ENCODE peak calls at places on chromosome 2, in four cellular contexts. I is K562, S is HCT116, X is Panc1. O is an unnamed sample.

GRCh38 chr2:218434456-218434855 is 15.5 kb downstream of the VIL1 start:
- DNase-seq in I (no peak), S (no peak), X (no peak), O (no peak)

GRCh38 chr2:225937625-225938024 is 538.1 kb downstream of the NYAP2 start:
- DNase-seq in I (no peak), S (no peak), X (no peak), O (no peak)

GRCh38 chr2:8391126-8391525 is 290.7 kb upstream of the ID2 start:
- DNase-seq in I (no peak), S (no peak), X (no peak), O (no peak)

GRCh38 chr2:52904511-52904910 is 863.1 kb upstream of the CHAC2 start:
- DNase-seq in I (no peak), S (no peak), X (no peak), O (no peak)

GRCh38 chr2:27795093-27795834 is 23.7 kb downstream of the MRPL33 start:
- DNase-seq in I (no peak), S (no peak), X (no peak), O (peak; percentile 64)

GRCh38 chr2:99481941-99482340 is 7.9 kb downstream of the REV1 start:
- DNase-seq in I (no peak), S (no peak), X (no peak), O (peak; percentile 46)

GRCh38 chr2:100940766-100941645 is 61.1 kb upstream of the RPL31 start:
- DNase-seq in I (no peak), S (no peak), X (no peak), O (no peak)

GRCh38 chr2:218282173-218282991 is 9.9 kb downstream of the TMBIM1 start:
- DNase-seq in I (no peak), S (no peak), X (no peak), O (no peak)

GRCh38 chr2:129922571-129923264 is 56.7 kb upstream of the RAB6C start:
- DNase-seq in I (no peak), S (no peak), X (no peak), O (no peak)

GRCh38 chr2:96594701-96595152 is 43.4 kb downstream of the KANSL3 start:
- DNase-seq in I (no peak), S (no peak), X (no peak), O (no peak)

GRCh38 chr2:167761465-167762136 is 485.8 kb downstream of the STK39 start:
- DNase-seq in I (no peak), S (no peak), X (no peak), O (no peak)

GRCh38 chr2:177758591-177759371 is 313.8 kb downstream of the PDE11A start:
- DNase-seq in I (peak; percentile 45), S (peak; percentile 41), X (peak; percentile 8), O (peak; percentile 16)

GRCh38 chr2:181073896-181074295 is 93.5 kb downstream of the UBE2E3 start:
- DNase-seq in I (no peak), S (no peak), X (no peak), O (no peak)

GRCh38 chr2:216985658-216986141 is 125.8 kb upstream of the TNP1 start:
- DNase-seq in I (no peak), S (no peak), X (no peak), O (no peak)

GRCh38 chr2:170408461-170409163 is 230.7 kb downstream of the MYO3B start:
- DNase-seq in I (no peak), S (no peak), X (no peak), O (no peak)

GRCh38 chr2:226772389-226773179 is 27.0 kb downstream of the IRS1 start:
- DNase-seq in I (peak; percentile 39), S (no peak), X (no peak), O (peak; percentile 69)

GRCh38 chr2:191878576-191879298 is 31.8 kb upstream of the CAVIN2 start:
- DNase-seq in I (no peak), S (no peak), X (no peak), O (no peak)

GRCh38 chr2:218444692-218445357 is 25.9 kb downstream of the VIL1 start:
- DNase-seq in I (no peak), S (no peak), X (no peak), O (peak; percentile 99)

GRCh38 chr2:44931177-44931795 is 10.2 kb upstream of the SIX3 start:
- DNase-seq in I (no peak), S (no peak), X (no peak), O (no peak)

GRCh38 chr2:215556979-215557378 is 121.1 kb upstream of the FN1 start:
- DNase-seq in I (no peak), S (no peak), X (no peak), O (no peak)

GRCh38 chr2:112995346-112995920 is 9.8 kb upstream of the IL36A start:
- DNase-seq in I (no peak), S (no peak), X (no peak), O (no peak)

GRCh38 chr2:180559766-180560165 is 420.6 kb upstream of the UBE2E3 start:
- DNase-seq in I (no peak), S (no peak), X (no peak), O (no peak)

GRCh38 chr2:211867845-211868361 is 670.7 kb downstream of the ERBB4 start:
- DNase-seq in I (no peak), S (no peak), X (no peak), O (no peak)

DNA sequence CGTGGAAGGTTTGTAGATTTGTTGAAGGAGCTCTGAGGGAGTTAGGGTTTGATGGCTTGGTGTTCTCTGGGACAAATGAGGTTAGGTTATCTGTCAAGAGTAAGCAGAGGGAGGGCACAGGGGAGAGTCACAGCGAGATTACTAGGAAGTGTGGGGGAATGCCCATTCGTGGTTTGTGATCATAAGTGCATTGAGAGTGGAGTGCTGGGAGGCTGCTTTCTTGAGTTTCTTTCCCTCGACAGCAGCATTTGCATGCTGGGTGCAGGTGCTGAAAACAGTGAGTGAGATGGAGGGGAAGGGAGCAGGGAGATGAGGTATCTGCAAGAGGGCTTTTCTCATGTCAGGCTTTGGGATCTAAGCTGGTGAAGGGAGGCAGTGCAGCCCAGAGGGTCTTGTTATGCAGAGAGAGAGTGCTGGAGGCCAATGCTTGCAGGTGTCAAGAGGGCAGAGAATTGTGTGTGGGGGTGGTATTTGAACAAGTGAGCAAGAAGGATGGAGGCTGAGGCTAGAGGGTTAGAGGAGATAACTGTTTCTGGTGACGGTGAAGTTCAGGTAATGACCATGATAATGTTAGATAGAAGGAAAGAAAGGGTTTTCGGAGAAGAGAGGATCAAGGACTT is 8.8 kb downstream of the RALB start:
- DNase-seq in I (no peak), S (no peak), X (no peak), O (no peak)
- TF ChIP-seq TCF7L2 in I (no peak), S (no peak), X (no peak), O (no peak)

DNA sequence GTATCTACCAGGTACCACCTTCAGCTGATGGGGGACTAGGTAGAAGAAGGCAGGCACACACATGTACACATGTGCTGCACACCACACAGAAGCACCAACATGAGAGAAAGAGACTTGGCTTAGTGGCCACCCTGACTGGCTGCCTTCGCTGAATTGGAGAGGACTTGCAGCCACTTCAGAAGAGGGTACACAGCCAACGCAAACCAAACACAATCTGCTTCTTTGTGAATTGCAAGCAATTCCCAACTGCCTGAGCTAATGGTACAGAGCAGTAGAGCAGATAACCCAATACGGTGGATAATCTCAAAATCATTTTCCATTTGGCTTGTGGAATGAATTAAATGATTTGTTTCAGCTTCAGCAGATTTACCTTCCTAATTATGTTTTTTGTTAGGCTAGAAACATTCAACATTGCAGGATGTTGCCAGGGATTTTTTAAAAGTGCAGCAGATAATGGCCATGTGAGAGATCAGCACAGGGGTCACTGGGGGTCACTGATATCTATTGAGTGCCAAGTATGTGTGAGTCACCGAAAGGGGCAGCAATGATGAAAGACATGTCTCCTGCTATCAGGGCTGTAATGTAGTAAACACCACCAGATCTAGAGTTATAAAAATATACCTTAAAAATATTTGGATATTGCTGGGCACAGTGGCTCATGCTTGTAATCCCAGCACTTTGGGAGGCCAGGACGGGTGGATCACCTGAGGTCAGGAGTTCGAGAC is 652.6 kb downstream of the BCL11A start:
- DNase-seq in I (no peak), S (no peak), X (no peak), O (no peak)
- TF ChIP-seq TCF7L2 in I (no peak), S (no peak), X (no peak), O (no peak)

DNA sequence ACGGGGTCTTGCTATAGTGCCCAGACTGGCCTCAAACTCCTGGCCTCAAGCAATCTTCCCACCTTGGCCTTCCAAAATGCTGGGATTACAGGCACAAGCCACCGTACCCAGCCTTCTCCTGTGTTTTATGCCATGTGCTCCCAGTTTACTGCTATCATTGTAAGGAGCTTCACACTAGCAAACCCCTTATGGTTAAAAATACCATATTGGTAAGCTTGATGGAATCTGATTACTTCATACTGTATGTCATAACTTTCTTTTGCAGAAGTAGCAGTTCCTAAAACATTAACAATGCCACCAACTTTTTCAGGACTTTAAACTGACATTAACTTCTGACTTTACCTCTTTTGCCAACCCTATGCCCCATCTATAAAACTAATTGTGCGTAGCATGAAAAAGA is 36.2 kb downstream of the HAT1 start:
- DNase-seq in I (no peak), S (no peak), X (no peak), O (no peak)
- TF ChIP-seq TCF7L2 in I (no peak), S (no peak), X (no peak), O (no peak)

GRCh38 chr2:221571391-221572179 is 519 bp downstream of the EPHA4 start:
- DNase-seq in I (no peak), S (no peak), X (no peak), O (no peak)

GRCh38 chr2:221572180-221572820 is at the start of gene EPHA4:
- DNase-seq in I (peak; percentile 65), S (peak; percentile 45), X (no peak), O (no peak)

GRCh38 chr2:221569342-221570278 is 2.5 kb downstream of the EPHA4 start:
- DNase-seq in I (no peak), S (no peak), X (no peak), O (no peak)

GRCh38 chr2:221570321-221571107 is 1.6 kb downstream of the EPHA4 start:
- DNase-seq in I (no peak), S (no peak), X (no peak), O (no peak)

GRCh38 chr2:221571108-221571390 is 1.1 kb downstream of the EPHA4 start:
- DNase-seq in I (no peak), S (no peak), X (no peak), O (no peak)
- TF ChIP-seq TCF7L2 in I (no peak), S (no peak), X (no peak), O (no peak)

GRCh38 chr2:29223851-29224692 is 108.9 kb downstream of the CLIP4 start:
- DNase-seq in I (no peak), S (no peak), X (no peak), O (no peak)

GRCh38 chr2:29226375-29226774 is 111.2 kb downstream of the CLIP4 start:
- DNase-seq in I (no peak), S (no peak), X (no peak), O (no peak)

GRCh38 chr2:29225814-29226213 is 110.6 kb downstream of the CLIP4 start:
- DNase-seq in I (no peak), S (no peak), X (no peak), O (no peak)

GRCh38 chr2:29223257-29223656 is 108.0 kb downstream of the CLIP4 start:
- DNase-seq in I (no peak), S (no peak), X (no peak), O (no peak)

GRCh38 chr2:29224693-29225551 is 109.7 kb downstream of the CLIP4 start:
- DNase-seq in I (no peak), S (no peak), X (no peak), O (no peak)
- TF ChIP-seq TCF7L2 in I (no peak), S (no peak), X (no peak), O (no peak)

O was measured in HepG2.